ENCODE peak calls at places on chromosomes 7 and 10, in eight cellular contexts. L is tibial artery; R is CD4-positive, alpha-beta memory T cell; X is right lobe of liver; P is pancreas; Z is GM06990; K is mesendoderm; A is tibial nerve. W is an unnamed sample. For H3K36me3, the result is how much of the 10 kb centered on the place peaks cover.

GRCh38 chr7:112053405-112054069 is 152.7 kb downstream of the DOCK4 start:
- DNase-seq in L (no peak), R (no peak), X (no peak), P (no peak), Z (no peak), K (no peak), A (no peak), W (no peak)

GRCh38 chr10:28291881-28292297 is 11.0 kb downstream of the MPP7 start:
- DNase-seq in L (no peak), R (no peak), X (no peak), P (no peak), Z (no peak), K (no peak), A (no peak), W (no peak)

GRCh38 chr10:37289833-37290464 is 164.6 kb downstream of the ANKRD30A start:
- DNase-seq in L (no peak), R (no peak), X (no peak), P (no peak), Z (no peak), K (no peak), A (no peak), W (no peak)

GRCh38 chr10:33422779-33423520 is 88.5 kb upstream of the NRP1 start:
- DNase-seq in L (no peak), R (no peak), X (no peak), P (peak), Z (no peak), K (no peak), A (peak), W (peak)

GRCh38 chr10:42992156-42992956 is 84.5 kb upstream of the RET start:
- DNase-seq in L (no peak), R (no peak), X (no peak), P (no peak), Z (no peak), K (no peak), A (no peak), W (peak)

GRCh38 chr7:141842904-141843303 is 1.6 kb upstream of the PRSS37 start:
- DNase-seq in L (no peak), R (no peak), X (no peak), P (no peak), Z (no peak), K (no peak), A (no peak), W (no peak)

GRCh38 chr7:137475966-137476365 is 132.4 kb upstream of the PTN start:
- DNase-seq in L (no peak), R (no peak), X (no peak), P (no peak), Z (no peak), K (no peak), A (no peak), W (no peak)

GRCh38 chr10:6716521-6716920 is 136.4 kb upstream of the PRKCQ start:
- DNase-seq in L (no peak), R (no peak), X (no peak), P (no peak), Z (no peak), K (no peak), A (no peak), W (no peak)

GRCh38 chr10:11424456-11425287 is 186.8 kb downstream of the USP6NL start:
- DNase-seq in L (no peak), R (no peak), X (no peak), P (no peak), Z (no peak), K (peak), A (peak), W (peak)

GRCh38 chr7:2802504-2803341 is 41.4 kb downstream of the GNA12 start:
- DNase-seq in L (no peak), R (no peak), X (peak), P (no peak), Z (no peak), K (peak), A (no peak), W (peak)

GRCh38 chr10:62577666-62578291 is 203.6 kb downstream of the ZNF365 start:
- DNase-seq in L (no peak), R (no peak), X (no peak), P (no peak), Z (no peak), K (no peak), A (no peak), W (no peak)

GRCh38 chr10:59872892-59873463 is 33.4 kb downstream of the CCDC6 start:
- DNase-seq in L (peak), R (no peak), X (no peak), P (no peak), Z (no peak), K (peak), A (peak), W (peak)

GRCh38 chr10:86100581-86101061 is 266.0 kb downstream of the GRID1 start:
- DNase-seq in L (no peak), R (no peak), X (no peak), P (no peak), Z (no peak), K (peak), A (no peak), W (no peak)

GRCh38 chr7:43584200-43584586 is 1.3 kb downstream of the STK17A start:
- DNase-seq in L (no peak), R (peak), X (peak), P (no peak), Z (no peak), K (peak), A (peak), W (peak)

GRCh38 chr7:95910341-95910740 is 138.0 kb downstream of the DYNC1I1 start:
- DNase-seq in L (no peak), R (no peak), X (no peak), P (no peak), Z (no peak), K (no peak), A (no peak), W (no peak)

GRCh38 chr7:23594879-23595604 is 2.1 kb upstream of the CCDC126 start:
- DNase-seq in L (no peak), R (no peak), X (no peak), P (no peak), Z (peak), K (peak), A (no peak), W (no peak)

GRCh38 chr10:71832967-71833366 is 18.1 kb downstream of the PSAP start:
- DNase-seq in L (no peak), R (no peak), X (no peak), P (no peak), Z (no peak), K (no peak), A (no peak), W (no peak)

GRCh38 chr7:149884016-149884415 is 10.2 kb downstream of the ATP6V0E2 start:
- DNase-seq in L (no peak), R (no peak), X (peak), P (peak), Z (no peak), K (no peak), A (no peak), W (no peak)

GRCh38 chr7:134047675-134048074 is 79.5 kb upstream of the LRGUK start:
- DNase-seq in L (no peak), R (no peak), X (no peak), P (no peak), Z (no peak), K (no peak), A (no peak), W (no peak)

GRCh38 chr7:24573008-24573553 is at the start of gene PALS2:
- DNase-seq in L (peak), R (peak), X (peak), P (peak), Z (peak), K (peak), A (peak), W (peak)

GRCh38 chr10:70418229-70418628 is 14.3 kb downstream of the EIF4EBP2 start:
- DNase-seq in L (no peak), R (no peak), X (no peak), P (no peak), Z (no peak), K (no peak), A (no peak), W (no peak)

GRCh38 chr7:80916770-80917681 is 1.8 kb downstream of the SEMA3C start:
- DNase-seq in L (no peak), R (no peak), X (no peak), P (no peak), Z (no peak), K (peak), A (no peak), W (no peak)

GRCh38 chr10:34780818-34781380 is 34.2 kb downstream of the PARD3 start:
- DNase-seq in L (no peak), R (no peak), X (no peak), P (peak), Z (peak), K (peak), A (no peak), W (peak)

GRCh38 chr7:5578441-5579024 is 154.9 kb upstream of the TNRC18 start:
- DNase-seq in L (no peak), R (no peak), X (no peak), P (no peak), Z (no peak), K (no peak), A (no peak), W (no peak)

GRCh38 chr10:58660577-58661255 is 148.0 kb downstream of the BICC1 start:
- DNase-seq in L (no peak), R (no peak), X (no peak), P (no peak), Z (no peak), K (no peak), A (no peak), W (no peak)

GRCh38 chr7:43785425-43785824 is 26.9 kb downstream of the BLVRA start:
- DNase-seq in L (no peak), R (no peak), X (no peak), P (no peak), Z (no peak), K (no peak), A (no peak), W (no peak)

GRCh38 chr10:97531401-97531985 is 32.8 kb downstream of the UBTD1 start:
- DNase-seq in L (no peak), R (no peak), X (no peak), P (no peak), Z (no peak), K (peak), A (no peak), W (no peak)

GRCh38 chr10:88038268-88038667 is 174.8 kb downstream of the PTEN start:
- DNase-seq in L (no peak), R (no peak), X (no peak), P (no peak), Z (no peak), K (no peak), A (no peak), W (no peak)

GRCh38 chr7:69334706-69335105 is 263.6 kb upstream of the AUTS2 start:
- DNase-seq in L (no peak), R (no peak), X (no peak), P (no peak), Z (no peak), K (no peak), A (no peak), W (no peak)

GRCh38 chr10:95408931-95409873 is 118.4 kb upstream of the PDLIM1 start:
- DNase-seq in L (no peak), R (no peak), X (no peak), P (no peak), Z (no peak), K (peak), A (no peak), W (no peak)
- H3K36me3 ChIP-seq in L (under half), R (under half), X (under half), P (under half), Z (under half), K (under half), A (under half), W (under half)

DNA sequence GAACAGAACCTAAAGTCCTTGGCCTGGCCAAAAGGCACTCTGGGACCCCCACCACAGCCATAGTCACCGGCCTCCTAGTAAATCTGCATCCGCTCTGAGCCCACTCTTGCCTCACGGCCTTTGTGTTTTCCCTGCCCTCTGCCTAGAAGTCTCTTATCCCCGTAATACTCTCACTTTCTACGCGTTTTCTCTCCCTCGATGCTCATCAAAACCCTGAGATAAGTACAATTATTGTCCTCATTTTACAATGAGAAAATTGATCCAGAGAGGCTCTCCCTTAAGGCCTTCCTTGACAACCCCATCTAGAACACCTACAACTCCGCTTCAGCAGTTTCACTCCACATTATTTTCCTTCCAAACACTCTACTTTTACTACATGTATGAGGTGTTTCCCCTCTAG is 1.5 kb upstream of the SFXN4 start:
- DNase-seq in L (no peak), R (no peak), X (no peak), P (no peak), Z (no peak), K (no peak), A (no peak), W (no peak)
- H3K36me3 ChIP-seq in L (under half), R (under half), X (under half), P (under half), Z (under half), K (under half), A (under half), W (half or more)

DNA sequence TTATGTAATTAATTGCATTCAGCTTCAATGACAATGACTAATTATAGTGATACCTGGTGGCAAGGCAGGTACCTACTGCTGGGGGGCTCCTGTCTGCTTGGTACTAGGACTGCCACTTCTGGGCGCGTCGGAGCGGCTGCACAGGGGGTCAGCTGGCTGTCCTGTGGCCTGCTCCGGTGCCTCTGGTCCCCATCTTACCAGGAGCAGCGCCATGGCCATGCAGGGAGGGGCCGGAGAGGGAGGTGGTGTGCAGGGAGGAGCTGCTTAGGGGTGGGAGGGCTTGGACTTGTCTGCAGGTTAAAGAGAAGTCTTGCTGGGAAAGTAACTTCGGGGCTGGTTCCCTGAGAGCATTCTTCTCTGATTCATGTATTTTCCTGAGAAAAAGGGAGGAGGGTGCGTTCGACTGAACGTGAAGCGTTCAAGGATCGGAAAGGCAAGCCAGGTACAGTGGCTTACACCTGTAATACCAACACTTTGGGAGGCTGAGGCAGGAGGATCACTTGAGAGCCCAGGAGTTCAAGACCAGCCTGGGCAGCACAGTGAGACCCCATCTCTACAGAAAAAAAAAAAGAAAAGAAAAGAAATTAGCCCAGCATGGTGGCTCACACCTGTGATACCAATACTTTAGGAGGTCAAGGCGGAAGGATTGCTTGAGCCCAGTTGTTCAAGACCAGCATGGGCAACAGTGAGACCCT is 15.4 kb downstream of the CUX1 start:
- DNase-seq in L (no peak), R (no peak), X (peak), P (no peak), Z (no peak), K (no peak), A (no peak), W (no peak)
- H3K36me3 ChIP-seq in L (under half), R (under half), X (under half), P (under half), Z (under half), K (under half), A (under half), W (under half)

GRCh38 chr10:99406149-99406548 is 24.3 kb downstream of the GOT1 start:
- DNase-seq in L (no peak), R (no peak), X (no peak), P (no peak), Z (no peak), K (no peak), A (no peak), W (no peak)
- H3K36me3 ChIP-seq in L (half or more), R (under half), X (under half), P (under half), Z (under half), K (under half), A (under half), W (under half)

GRCh38 chr7:107907790-107908189 is 16.8 kb downstream of the DLD start:
- DNase-seq in L (no peak), R (no peak), X (no peak), P (no peak), Z (no peak), K (no peak), A (no peak), W (no peak)
- H3K36me3 ChIP-seq in L (half or more), R (half or more), X (under half), P (under half), Z (under half), K (under half), A (under half), W (half or more)

GRCh38 chr10:95566121-95566520 is 5.0 kb upstream of the SORBS1 start:
- DNase-seq in L (no peak), R (no peak), X (no peak), P (no peak), Z (no peak), K (no peak), A (no peak), W (no peak)
- H3K36me3 ChIP-seq in L (under half), R (under half), X (under half), P (under half), Z (under half), K (under half), A (under half), W (under half)